ENCODE peak calls at places on chromosomes 5 and 9, in four cellular contexts. One of them, this sample, is unnamed.

GRCh38 chr5:151738125-151738848 is 20.1 kb downstream of the ATOX1 start:
- DNase-seq in GM12891: no peak
- DNase-seq in GM12878: no peak
- DNase-seq in K562: no peak
- DNase-seq in this sample: no peak

GRCh38 chr5:124631874-124632550 is 114.4 kb downstream of the ZNF608 start:
- DNase-seq in GM12878: no peak
- DNase-seq in K562: no peak
- DNase-seq in GM12891: no peak
- DNase-seq in this sample: no peak

GRCh38 chr5:8456846-8457186 is 587.9 kb downstream of the MTRR start:
- DNase-seq in GM12891: no peak
- DNase-seq in K562: no peak
- DNase-seq in GM12878: no peak
- DNase-seq in this sample: no peak

GRCh38 chr5:123651234-123651633 is 139.3 kb downstream of the CSNK1G3 start:
- DNase-seq in K562: no peak
- DNase-seq in GM12891: no peak
- DNase-seq in GM12878: no peak
- DNase-seq in this sample: no peak

GRCh38 chr5:38695021-38695961 is 138.8 kb upstream of the LIFR start:
- DNase-seq in GM12878: no peak
- DNase-seq in K562: no peak
- DNase-seq in GM12891: no peak
- DNase-seq in this sample: no peak

GRCh38 chr5:122014232-122014940 is 52.6 kb downstream of the SRFBP1 start:
- DNase-seq in GM12878: no peak
- DNase-seq in K562: no peak
- DNase-seq in GM12891: no peak
- DNase-seq in this sample: no peak

GRCh38 chr9:113556877-113557593 is 93.5 kb downstream of the RGS3 start:
- DNase-seq in GM12891: no peak
- DNase-seq in GM12878: no peak
- DNase-seq in K562: no peak
- DNase-seq in this sample: no peak

GRCh38 chr5:148735301-148735700 is 81.0 kb upstream of the HTR4 start:
- DNase-seq in GM12878: no peak
- DNase-seq in K562: no peak
- DNase-seq in GM12891: no peak
- DNase-seq in this sample: no peak

GRCh38 chr5:78569441-78569840 is 79.1 kb downstream of the LHFPL2 start:
- DNase-seq in K562: no peak
- DNase-seq in GM12878: no peak
- DNase-seq in GM12891: no peak
- DNase-seq in this sample: no peak

GRCh38 chr9:135213566-135213965 is 126.1 kb downstream of the OLFM1 start:
- DNase-seq in K562: no peak
- DNase-seq in GM12891: no peak
- DNase-seq in GM12878: no peak
- DNase-seq in this sample: no peak

GRCh38 chr5:138932171-138932810 is 57.2 kb upstream of the LRRTM2 start:
- DNase-seq in K562: no peak
- DNase-seq in GM12891: no peak
- DNase-seq in GM12878: no peak
- DNase-seq in this sample: no peak

GRCh38 chr9:87592554-87593394 is 95.1 kb downstream of the DAPK1 start:
- DNase-seq in GM12878: no peak
- DNase-seq in GM12891: no peak
- DNase-seq in K562: peak; percentile 62
- DNase-seq in this sample: no peak

GRCh38 chr5:6734243-6734695 is 21.0 kb downstream of the TENT4A start:
- DNase-seq in K562: no peak
- DNase-seq in GM12878: no peak
- DNase-seq in GM12891: no peak
- DNase-seq in this sample: no peak

GRCh38 chr5:141664733-141665461 is 13.7 kb upstream of the FCHSD1 start:
- DNase-seq in GM12878: peak; percentile 31
- DNase-seq in GM12891: peak; percentile 88
- DNase-seq in K562: peak; percentile 77
- DNase-seq in this sample: peak; percentile 85

GRCh38 chr5:179242676-179243075 is 102.6 kb downstream of the ADAMTS2 start:
- DNase-seq in GM12878: no peak
- DNase-seq in GM12891: no peak
- DNase-seq in K562: no peak
- DNase-seq in this sample: no peak

GRCh38 chr9:122445155-122445749 is 32.5 kb downstream of the OR1J1 start:
- DNase-seq in GM12891: no peak
- DNase-seq in GM12878: no peak
- DNase-seq in K562: no peak
- DNase-seq in this sample: no peak

GRCh38 chr5:16921246-16921645 is 14.8 kb downstream of the MYO10 start:
- DNase-seq in GM12878: no peak
- DNase-seq in K562: no peak
- DNase-seq in GM12891: no peak
- DNase-seq in this sample: no peak

GRCh38 chr9:17315341-17315740 is 180.5 kb downstream of the CNTLN start:
- DNase-seq in K562: no peak
- DNase-seq in GM12891: no peak
- DNase-seq in GM12878: no peak
- DNase-seq in this sample: no peak

GRCh38 chr5:173328896-173329369 is 719 bp upstream of the STC2 start:
- DNase-seq in GM12878: no peak
- DNase-seq in GM12891: no peak
- DNase-seq in K562: no peak
- DNase-seq in this sample: no peak

GRCh38 chr9:34554211-34555001 is 31.6 kb upstream of the ENHO start:
- DNase-seq in GM12891: no peak
- DNase-seq in GM12878: no peak
- DNase-seq in K562: no peak
- DNase-seq in this sample: no peak

GRCh38 chr5:61232490-61232889 is 70.2 kb upstream of the SMIM15 start:
- DNase-seq in K562: no peak
- DNase-seq in GM12878: no peak
- DNase-seq in GM12891: no peak
- DNase-seq in this sample: no peak

GRCh38 chr5:180315762-180316212 is 23.9 kb upstream of the MAPK9 start:
- DNase-seq in GM12891: peak; percentile 68
- DNase-seq in K562: peak; percentile 79
- DNase-seq in GM12878: no peak
- DNase-seq in this sample: peak; percentile 64

GRCh38 chr9:76687861-76688374 is 76.3 kb upstream of the PCA3 start:
- DNase-seq in GM12891: no peak
- DNase-seq in GM12878: no peak
- DNase-seq in K562: no peak
- DNase-seq in this sample: no peak

GRCh38 chr9:137156567-137157375 is 13.1 kb downstream of the LRRC26 start:
- DNase-seq in K562: peak; percentile 93
- DNase-seq in GM12878: no peak
- DNase-seq in GM12891: peak; percentile 73
- DNase-seq in this sample: no peak

GRCh38 chr9:71552480-71552879 is 215.8 kb downstream of the CEMIP2 start:
- DNase-seq in GM12878: no peak
- DNase-seq in K562: no peak
- DNase-seq in GM12891: no peak
- DNase-seq in this sample: no peak
- TF ChIP-seq SPI1 in GM12878: no peak
- TF ChIP-seq SPI1 in K562: no peak
- TF ChIP-seq SPI1 in GM12891: no peak
- TF ChIP-seq SPI1 in this sample: no peak

GRCh38 chr5:59555596-59555995 is 337.9 kb downstream of the PDE4D start:
- DNase-seq in GM12878: no peak
- DNase-seq in K562: no peak
- DNase-seq in GM12891: no peak
- DNase-seq in this sample: no peak

GRCh38 chr5:59560553-59560952 is 333.0 kb downstream of the PDE4D start:
- DNase-seq in GM12891: no peak
- DNase-seq in GM12878: no peak
- DNase-seq in K562: no peak
- DNase-seq in this sample: no peak

GRCh38 chr5:59559323-59559722 is 334.2 kb downstream of the PDE4D start:
- DNase-seq in GM12878: no peak
- DNase-seq in GM12891: no peak
- DNase-seq in K562: no peak
- DNase-seq in this sample: no peak

GRCh38 chr5:59559847-59560246 is 333.7 kb downstream of the PDE4D start:
- DNase-seq in GM12878: no peak
- DNase-seq in GM12891: no peak
- DNase-seq in K562: no peak
- DNase-seq in this sample: no peak

GRCh38 chr5:59557572-59557971 is 336.0 kb downstream of the PDE4D start:
- DNase-seq in GM12878: no peak
- DNase-seq in K562: no peak
- DNase-seq in GM12891: no peak
- DNase-seq in this sample: no peak
- TF ChIP-seq SPI1 in GM12878: no peak
- TF ChIP-seq SPI1 in K562: no peak
- TF ChIP-seq SPI1 in GM12891: no peak
- TF ChIP-seq SPI1 in this sample: no peak

DNA sequence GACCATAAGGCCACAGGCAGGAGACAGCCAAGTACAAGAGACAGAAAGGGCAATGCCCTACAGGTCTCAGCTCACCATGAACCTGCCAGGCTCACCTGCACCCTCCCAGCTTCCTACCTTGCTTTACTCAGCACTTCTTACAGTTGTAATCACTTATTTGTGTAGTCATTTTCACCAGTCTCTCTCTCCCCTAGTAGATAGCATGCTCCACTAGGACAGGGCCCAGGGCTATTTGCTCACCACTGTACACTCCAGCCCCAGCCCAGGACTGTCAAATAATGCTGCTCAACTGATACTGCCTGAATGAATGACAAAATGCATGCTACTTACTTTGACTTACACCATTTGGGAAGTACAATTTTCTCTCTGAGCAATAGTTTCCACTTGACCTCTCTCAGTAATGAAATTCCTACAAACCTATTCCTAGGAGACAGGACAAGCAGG is 101.4 kb upstream of the APC start:
- DNase-seq in GM12891: no peak
- DNase-seq in GM12878: no peak
- DNase-seq in K562: no peak
- DNase-seq in this sample: no peak
- TF ChIP-seq SPI1 in GM12891: no peak
- TF ChIP-seq SPI1 in GM12878: no peak
- TF ChIP-seq SPI1 in K562: no peak
- TF ChIP-seq SPI1 in this sample: no peak

DNA sequence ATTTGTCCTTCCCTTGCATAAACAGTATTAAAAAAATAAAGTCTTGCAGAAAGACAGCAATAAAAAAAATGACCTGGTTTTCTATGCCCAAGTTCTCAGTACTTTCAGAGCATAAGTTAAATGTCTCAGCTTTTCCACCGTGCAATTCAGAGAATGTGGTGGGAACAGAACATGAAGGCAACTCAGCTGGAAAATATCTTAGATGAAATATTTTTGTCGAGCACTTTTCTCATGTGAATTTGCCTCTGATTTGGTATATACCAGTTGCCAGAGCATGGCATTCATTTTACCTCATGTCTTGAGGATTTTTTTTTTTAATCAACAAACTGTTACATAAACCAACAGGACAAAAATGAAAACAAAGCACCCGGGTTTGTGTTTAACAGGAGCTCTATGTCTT is 176.1 kb downstream of the CETN3 start:
- DNase-seq in K562: no peak
- DNase-seq in GM12878: no peak
- DNase-seq in GM12891: no peak
- DNase-seq in this sample: no peak
- TF ChIP-seq SPI1 in K562: no peak
- TF ChIP-seq SPI1 in GM12878: no peak
- TF ChIP-seq SPI1 in GM12891: no peak
- TF ChIP-seq SPI1 in this sample: no peak

DNA sequence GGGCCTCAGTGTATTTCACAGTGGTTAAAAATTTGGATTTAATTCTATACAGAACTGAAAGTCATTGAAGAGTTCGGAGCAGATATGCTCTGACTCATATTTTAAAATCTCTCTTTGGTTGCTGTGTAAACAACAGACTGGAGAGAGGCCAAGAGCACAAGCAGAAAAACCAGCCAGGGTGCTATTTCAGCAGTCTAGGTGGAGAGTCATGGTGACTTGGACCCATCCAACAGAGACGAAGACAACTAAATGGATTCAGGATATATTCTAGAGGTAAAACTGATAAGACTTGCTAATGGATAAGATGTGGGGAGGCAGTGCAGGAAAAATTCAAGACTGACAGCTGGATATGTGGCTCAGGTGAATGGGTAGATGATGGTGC is 168.9 kb downstream of the MAPKAP1 start:
- DNase-seq in GM12878: no peak
- DNase-seq in GM12891: no peak
- DNase-seq in K562: no peak
- DNase-seq in this sample: no peak
- TF ChIP-seq SPI1 in GM12878: no peak
- TF ChIP-seq SPI1 in GM12891: no peak
- TF ChIP-seq SPI1 in K562: no peak
- TF ChIP-seq SPI1 in this sample: no peak

GRCh38 chr9:38083858-38084555 is 15.0 kb upstream of the SHB start:
- DNase-seq in GM12891: no peak
- DNase-seq in GM12878: no peak
- DNase-seq in K562: no peak
- DNase-seq in this sample: no peak
- TF ChIP-seq SPI1 in GM12891: no peak
- TF ChIP-seq SPI1 in GM12878: no peak
- TF ChIP-seq SPI1 in K562: no peak
- TF ChIP-seq SPI1 in this sample: no peak

DNA sequence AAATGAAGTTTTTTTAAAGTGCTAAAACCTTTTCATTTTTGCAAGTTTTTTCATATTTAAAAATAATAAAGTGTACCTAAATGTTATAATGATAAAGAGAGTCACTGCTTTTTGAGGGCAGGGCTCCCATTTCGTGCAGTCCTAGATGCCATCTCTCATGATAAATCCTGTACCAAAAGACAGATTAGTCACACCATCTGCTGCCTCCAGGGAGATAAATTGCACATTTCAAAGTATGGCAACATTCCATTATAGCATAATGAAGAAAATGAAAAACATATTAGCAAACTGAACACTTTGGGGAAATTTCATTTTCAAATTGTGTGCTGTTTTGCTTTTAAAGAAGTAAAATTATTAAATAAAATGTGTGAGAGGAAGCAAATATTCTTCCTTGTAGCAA is 257.2 kb downstream of the KIAA0825 start:
- DNase-seq in K562: no peak
- DNase-seq in GM12891: no peak
- DNase-seq in GM12878: no peak
- DNase-seq in this sample: no peak
- TF ChIP-seq SPI1 in K562: no peak
- TF ChIP-seq SPI1 in GM12891: no peak
- TF ChIP-seq SPI1 in GM12878: no peak
- TF ChIP-seq SPI1 in this sample: no peak